ENCODE peak calls at places on chromosomes 7 and 10, in five cellular contexts. X is astrocyte of the cerebellum, P is cardiac muscle cell, N is A549, Q is fibroblast of the aortic adventitia. G is an unnamed sample.

GRCh38 chr10:96850825-96851224 is 18.7 kb downstream of the LCOR start:
- DNase-seq in X (peak), P (no peak), N (no peak), Q (peak), G (no peak)

GRCh38 chr7:69232445-69233376 is 365.6 kb upstream of the AUTS2 start:
- DNase-seq in P (peak), N (no peak), X (no peak), Q (no peak), G (no peak)

GRCh38 chr10:2222631-2223030 is 485.3 kb upstream of the ADARB2 start:
- DNase-seq in Q (no peak), P (no peak), X (no peak), N (no peak), G (no peak)

GRCh38 chr7:1301054-1301811 is 68.6 kb downstream of the UNCX start:
- DNase-seq in P (no peak), Q (no peak), X (no peak), N (no peak), G (no peak)

GRCh38 chr10:76442113-76442512 is 1010.7 kb downstream of the LRMDA start:
- DNase-seq in N (no peak), Q (no peak), X (no peak), P (no peak), G (no peak)

GRCh38 chr7:27097686-27098492 is 2.1 kb upstream of the HOXA1 start:
- DNase-seq in X (no peak), N (no peak), P (no peak), Q (peak), G (no peak)

GRCh38 chr7:106376026-106376799 is 91.4 kb upstream of the NAMPT start:
- DNase-seq in P (no peak), Q (no peak), N (no peak), X (no peak), G (no peak)

GRCh38 chr7:25860882-25861228 is 291.1 kb upstream of the NFE2L3 start:
- DNase-seq in X (no peak), P (no peak), Q (no peak), N (no peak), G (no peak)

GRCh38 chr10:1168763-1169162 is 112.6 kb downstream of the WDR37 start:
- DNase-seq in P (no peak), X (no peak), N (no peak), Q (no peak), G (no peak)

GRCh38 chr7:50730459-50731400 is 52.0 kb downstream of the GRB10 start:
- DNase-seq in X (no peak), N (no peak), P (no peak), Q (no peak), G (no peak)

GRCh38 chr7:11221931-11222330 is 248.3 kb downstream of the PHF14 start:
- DNase-seq in Q (no peak), N (no peak), X (no peak), P (no peak), G (no peak)

GRCh38 chr10:61166065-61166464 is 222.1 kb upstream of the RHOBTB1 start:
- DNase-seq in N (no peak), X (no peak), P (no peak), Q (no peak), G (no peak)

GRCh38 chr7:29889288-29889687 is 83.0 kb downstream of the WIPF3 start:
- DNase-seq in X (no peak), Q (no peak), P (no peak), N (no peak), G (no peak)

GRCh38 chr10:92916433-92916832 is 68.1 kb downstream of the EXOC6 start:
- DNase-seq in N (no peak), Q (no peak), X (no peak), P (no peak), G (no peak)

GRCh38 chr10:4812952-4813351 is 13.1 kb upstream of the AKR1E2 start:
- DNase-seq in P (no peak), X (peak), Q (peak), N (peak), G (no peak)

GRCh38 chr7:18566829-18567228 is 71.3 kb downstream of the HDAC9 start:
- DNase-seq in N (no peak), X (no peak), P (no peak), Q (no peak), G (no peak)

DNA sequence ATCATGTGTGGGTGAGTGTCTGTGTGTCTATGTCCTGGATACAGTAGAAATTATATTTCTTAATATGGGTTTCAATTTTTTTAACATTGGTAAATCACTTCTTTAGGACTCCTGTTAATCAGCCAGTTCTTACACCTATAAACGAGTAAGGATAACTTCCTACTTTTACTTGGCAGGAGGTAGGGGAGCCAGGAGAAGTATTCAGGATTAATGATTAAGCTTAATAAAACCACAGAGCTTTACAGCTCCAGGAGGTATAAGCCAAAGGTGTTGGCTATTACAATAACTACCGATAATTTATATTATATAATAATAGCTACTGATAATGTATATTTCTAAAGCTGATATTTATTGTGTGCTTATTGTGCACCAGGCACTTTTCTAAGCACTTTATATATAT is 1.7 kb upstream of the FAM3C start:
- DNase-seq in N (peak), Q (no peak), P (no peak), X (no peak), G (no peak)
- H3K4me3 ChIP-seq in N (no peak), Q (no peak), P (no peak), X (no peak), G (no peak)

GRCh38 chr10:101263146-101263837 is 34.0 kb upstream of the LBX1 start:
- DNase-seq in Q (no peak), N (no peak), P (no peak), X (no peak), G (no peak)
- H3K4me3 ChIP-seq in Q (no peak), N (no peak), P (no peak), X (no peak), G (no peak)

DNA sequence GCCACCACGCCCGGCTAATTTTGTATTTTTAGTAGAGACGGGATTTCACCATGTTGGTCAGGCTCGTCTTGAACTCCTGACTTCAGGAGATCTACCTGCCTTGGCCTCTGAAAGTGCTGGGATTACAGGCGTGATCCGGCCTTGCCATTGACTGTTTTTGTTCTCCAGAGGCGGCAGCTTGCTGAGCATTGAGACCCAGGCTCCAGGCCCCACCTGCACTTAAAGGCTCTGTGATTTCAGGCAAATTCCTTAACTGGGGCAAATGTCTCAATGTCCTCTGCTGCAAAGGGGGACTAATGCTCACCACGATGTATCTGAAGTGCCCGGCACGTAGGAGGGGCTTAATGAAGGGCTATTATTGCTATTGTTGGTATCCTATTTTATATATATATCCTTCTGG is 29.0 kb downstream of the TRIM8 start:
- DNase-seq in X (no peak), Q (no peak), P (no peak), N (no peak), G (no peak)
- H3K4me3 ChIP-seq in X (no peak), Q (no peak), P (no peak), N (no peak), G (no peak)

DNA sequence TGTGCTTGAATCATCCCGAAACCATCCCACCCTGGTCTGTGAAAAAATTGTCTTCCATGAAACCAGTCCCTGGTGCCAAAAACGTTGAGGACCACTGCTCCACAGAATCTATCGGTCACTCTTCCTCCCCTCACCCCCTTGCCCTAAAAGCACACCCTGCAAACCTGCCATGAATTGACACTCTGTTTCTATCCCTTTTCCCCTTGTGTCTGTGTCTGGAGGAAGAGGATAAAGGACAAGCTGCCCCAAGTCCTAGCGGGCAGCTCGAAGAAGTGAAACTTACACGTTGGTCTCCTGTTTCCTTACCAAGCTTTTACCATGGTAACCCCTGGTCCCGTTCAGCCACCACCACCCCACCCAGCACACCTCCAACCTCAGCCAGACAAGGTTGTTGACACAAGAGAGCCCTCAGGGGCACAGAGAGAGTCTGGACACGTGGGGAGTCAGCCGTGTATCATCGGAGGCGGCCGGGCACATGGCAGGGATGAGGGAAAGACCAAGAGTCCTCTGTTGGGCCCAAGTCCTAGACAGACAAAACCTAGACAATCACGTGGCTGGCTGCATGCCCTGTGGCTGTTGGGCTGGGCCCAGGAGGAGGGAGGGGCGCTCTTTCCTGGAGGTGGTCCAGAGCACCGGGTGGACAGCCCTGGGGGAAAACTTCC is 784 bp upstream of the SERPINE1 start:
- DNase-seq in Q (peak), P (no peak), X (no peak), N (peak), G (peak)
- H3K4me3 ChIP-seq in Q (no peak), P (no peak), X (no peak), N (peak), G (peak)

GRCh38 chr10:22704348-22705341 is 9.7 kb downstream of the PIP4K2A start:
- DNase-seq in P (no peak), N (no peak), Q (no peak), X (no peak), G (no peak)
- H3K4me3 ChIP-seq in P (no peak), N (no peak), Q (no peak), X (no peak), G (no peak)

DNA sequence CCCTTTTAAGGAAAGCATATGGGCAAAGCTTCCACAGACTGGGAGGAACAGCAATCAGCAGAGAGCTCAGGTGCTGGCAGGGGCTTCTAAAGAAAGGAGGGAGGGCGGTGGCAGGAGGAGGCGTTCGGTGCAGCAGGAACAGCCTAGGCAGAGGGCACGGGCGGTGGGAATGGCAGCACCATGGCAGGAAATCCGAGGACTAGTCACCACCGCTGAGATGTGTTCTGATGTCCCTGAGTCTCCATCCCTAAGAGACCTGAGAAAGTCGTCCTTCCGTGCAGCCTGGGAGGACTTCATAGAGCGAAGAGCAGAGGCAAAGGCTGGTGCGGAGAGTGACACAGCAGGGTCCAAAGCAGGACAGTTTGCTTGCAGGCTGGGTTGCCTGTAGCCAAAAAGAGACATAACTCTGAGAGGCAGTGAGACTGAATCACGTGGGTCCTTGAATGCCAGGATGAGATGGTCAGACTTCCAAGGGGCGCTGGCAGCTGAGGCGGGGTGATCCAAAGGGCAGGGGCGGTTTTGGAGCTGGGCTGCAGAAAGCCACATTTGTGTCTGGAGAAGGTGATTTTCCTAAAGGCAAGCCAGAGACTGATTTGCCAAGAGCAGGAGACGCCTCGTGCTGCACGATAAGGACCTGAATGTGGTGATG is 35.8 kb upstream of the GRID1 start:
- DNase-seq in N (no peak), X (no peak), Q (peak), P (no peak), G (no peak)
- H3K4me3 ChIP-seq in N (no peak), X (no peak), Q (peak), P (no peak), G (no peak)

GRCh38 chr7:2629740-2630681 is 1.8 kb upstream of the TTYH3 start:
- DNase-seq in X (no peak), P (no peak), Q (peak), N (no peak), G (no peak)
- H3K4me3 ChIP-seq in X (no peak), P (no peak), Q (no peak), N (no peak), G (no peak)

DNA sequence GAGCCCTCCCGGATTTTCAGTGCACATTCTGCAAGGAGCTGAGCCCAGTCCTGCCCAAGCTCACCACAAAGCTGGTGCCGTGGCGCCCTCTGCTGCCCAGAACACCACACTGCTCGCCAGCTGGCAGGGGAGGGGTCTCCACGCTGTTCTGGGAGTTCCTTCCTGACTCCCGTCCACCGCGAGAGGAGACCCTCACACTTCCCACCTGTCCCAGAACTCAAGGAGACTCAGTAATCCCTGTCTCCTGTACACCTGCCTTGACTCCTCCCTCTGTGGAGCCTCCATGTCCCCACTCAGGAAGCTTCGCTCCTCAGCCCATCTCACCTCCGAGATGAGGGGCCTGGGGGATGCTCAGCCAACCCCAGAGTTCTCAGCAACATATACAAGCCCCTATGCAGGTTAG is 11.3 kb downstream of the C10orf105 start:
- DNase-seq in P (peak), X (no peak), N (peak), Q (peak), G (peak)
- H3K4me3 ChIP-seq in P (no peak), X (no peak), N (no peak), Q (no peak), G (no peak)

GRCh38 chr10:106577756-106578155 is 586.8 kb downstream of the SORCS1 start:
- DNase-seq in X (no peak), Q (no peak), P (no peak), N (no peak), G (no peak)
- H3K4me3 ChIP-seq in X (no peak), Q (no peak), P (no peak), N (no peak), G (no peak)

DNA sequence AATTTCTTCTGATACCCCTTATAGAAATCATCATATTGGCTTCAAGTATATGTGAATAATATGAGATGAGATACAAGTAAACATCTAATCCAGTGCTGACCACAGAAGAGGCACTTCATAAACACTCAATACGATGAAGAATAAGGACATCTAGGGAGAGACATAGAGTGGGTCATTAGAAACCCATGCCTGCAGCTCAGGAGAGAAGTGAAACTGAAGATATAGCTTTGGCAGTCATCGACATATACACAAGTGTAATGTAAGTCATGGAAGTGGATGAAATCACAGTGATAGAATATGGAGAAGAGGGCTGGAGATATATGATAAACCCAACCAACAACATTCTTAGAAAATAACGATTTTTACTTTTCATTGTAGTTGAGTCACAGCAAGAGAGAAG is 665.0 kb downstream of the PARD3 start:
- DNase-seq in X (no peak), Q (no peak), P (no peak), N (no peak), G (no peak)
- H3K4me3 ChIP-seq in X (no peak), Q (no peak), P (no peak), N (no peak), G (no peak)

G was measured in BE2C.